ENCODE peak calls at places on chromosome 11, in ten cellular contexts. One of them, this sample, is unnamed.

GRCh38 chr11:64933213-64933934 is 2.3 kb downstream of the GPHA2 start:
- DNase-seq in activated CD8-positive, alpha-beta memory T cell treated with anti-CD3 and anti-CD28 coated beads, Interleukin-2, amount 50 U/mL, for 48 hours: no peak
- DNase-seq in EL: no peak
- DNase-seq in cardiac fibroblast: no peak
- DNase-seq in neuronal stem cell: no peak
- DNase-seq in cardiac muscle cell: no peak
- DNase-seq in stimulated activated naive CD4-positive, alpha-beta T cell: no peak
- DNase-seq in NCI-H1436 treated with DMSO at 0.1 percent for 48 hours: no peak
- DNase-seq in posterior vena cava: peak
- DNase-seq in stimulated activated CD4-positive, alpha-beta T cell treated with anti-CD3 and anti-CD28 coated beads, Interleukin-1b, Interleukin-23, amount 100 ng/mL, for 1 hour: no peak
- DNase-seq in this sample: no peak

GRCh38 chr11:66849501-66850234 is 6.4 kb downstream of the RCE1 start:
- DNase-seq in activated CD8-positive, alpha-beta memory T cell treated with anti-CD3 and anti-CD28 coated beads, Interleukin-2, amount 50 U/mL, for 48 hours: no peak
- DNase-seq in EL: no peak
- DNase-seq in cardiac fibroblast: no peak
- DNase-seq in neuronal stem cell: no peak
- DNase-seq in cardiac muscle cell: no peak
- DNase-seq in stimulated activated naive CD4-positive, alpha-beta T cell: no peak
- DNase-seq in NCI-H1436 treated with DMSO at 0.1 percent for 48 hours: no peak
- DNase-seq in posterior vena cava: peak
- DNase-seq in stimulated activated CD4-positive, alpha-beta T cell treated with anti-CD3 and anti-CD28 coated beads, Interleukin-1b, Interleukin-23, amount 100 ng/mL, for 1 hour: no peak
- DNase-seq in this sample: no peak

GRCh38 chr11:33606762-33607161 is 93.9 kb downstream of the C11orf91 start:
- DNase-seq in activated CD8-positive, alpha-beta memory T cell treated with anti-CD3 and anti-CD28 coated beads, Interleukin-2, amount 50 U/mL, for 48 hours: no peak
- DNase-seq in EL: peak
- DNase-seq in cardiac fibroblast: no peak
- DNase-seq in neuronal stem cell: no peak
- DNase-seq in cardiac muscle cell: no peak
- DNase-seq in stimulated activated naive CD4-positive, alpha-beta T cell: no peak
- DNase-seq in NCI-H1436 treated with DMSO at 0.1 percent for 48 hours: no peak
- DNase-seq in posterior vena cava: no peak
- DNase-seq in stimulated activated CD4-positive, alpha-beta T cell treated with anti-CD3 and anti-CD28 coated beads, Interleukin-1b, Interleukin-23, amount 100 ng/mL, for 1 hour: no peak
- DNase-seq in this sample: no peak

GRCh38 chr11:92050305-92050704 is 174.3 kb upstream of the FAT3 start:
- DNase-seq in activated CD8-positive, alpha-beta memory T cell treated with anti-CD3 and anti-CD28 coated beads, Interleukin-2, amount 50 U/mL, for 48 hours: no peak
- DNase-seq in EL: no peak
- DNase-seq in cardiac fibroblast: no peak
- DNase-seq in neuronal stem cell: no peak
- DNase-seq in cardiac muscle cell: no peak
- DNase-seq in stimulated activated naive CD4-positive, alpha-beta T cell: no peak
- DNase-seq in NCI-H1436 treated with DMSO at 0.1 percent for 48 hours: no peak
- DNase-seq in posterior vena cava: no peak
- DNase-seq in stimulated activated CD4-positive, alpha-beta T cell treated with anti-CD3 and anti-CD28 coated beads, Interleukin-1b, Interleukin-23, amount 100 ng/mL, for 1 hour: no peak
- DNase-seq in this sample: no peak

GRCh38 chr11:86954288-86955110 is 696 bp downstream of the FZD4 start:
- DNase-seq in activated CD8-positive, alpha-beta memory T cell treated with anti-CD3 and anti-CD28 coated beads, Interleukin-2, amount 50 U/mL, for 48 hours: no peak
- DNase-seq in EL: peak
- DNase-seq in cardiac fibroblast: no peak
- DNase-seq in neuronal stem cell: no peak
- DNase-seq in cardiac muscle cell: no peak
- DNase-seq in stimulated activated naive CD4-positive, alpha-beta T cell: no peak
- DNase-seq in NCI-H1436 treated with DMSO at 0.1 percent for 48 hours: no peak
- DNase-seq in posterior vena cava: no peak
- DNase-seq in stimulated activated CD4-positive, alpha-beta T cell treated with anti-CD3 and anti-CD28 coated beads, Interleukin-1b, Interleukin-23, amount 100 ng/mL, for 1 hour: no peak
- DNase-seq in this sample: peak

GRCh38 chr11:126310229-126310991 is 6.5 kb downstream of the DCPS start:
- DNase-seq in activated CD8-positive, alpha-beta memory T cell treated with anti-CD3 and anti-CD28 coated beads, Interleukin-2, amount 50 U/mL, for 48 hours: peak
- DNase-seq in EL: peak
- DNase-seq in cardiac fibroblast: peak
- DNase-seq in neuronal stem cell: peak
- DNase-seq in cardiac muscle cell: peak
- DNase-seq in stimulated activated naive CD4-positive, alpha-beta T cell: peak
- DNase-seq in NCI-H1436 treated with DMSO at 0.1 percent for 48 hours: no peak
- DNase-seq in posterior vena cava: peak
- DNase-seq in stimulated activated CD4-positive, alpha-beta T cell treated with anti-CD3 and anti-CD28 coated beads, Interleukin-1b, Interleukin-23, amount 100 ng/mL, for 1 hour: peak
- DNase-seq in this sample: peak

GRCh38 chr11:69009441-69010211 is 3.4 kb downstream of the MRGPRF start:
- DNase-seq in activated CD8-positive, alpha-beta memory T cell treated with anti-CD3 and anti-CD28 coated beads, Interleukin-2, amount 50 U/mL, for 48 hours: no peak
- DNase-seq in EL: no peak
- DNase-seq in cardiac fibroblast: no peak
- DNase-seq in neuronal stem cell: no peak
- DNase-seq in cardiac muscle cell: no peak
- DNase-seq in stimulated activated naive CD4-positive, alpha-beta T cell: no peak
- DNase-seq in NCI-H1436 treated with DMSO at 0.1 percent for 48 hours: no peak
- DNase-seq in posterior vena cava: peak
- DNase-seq in stimulated activated CD4-positive, alpha-beta T cell treated with anti-CD3 and anti-CD28 coated beads, Interleukin-1b, Interleukin-23, amount 100 ng/mL, for 1 hour: no peak
- DNase-seq in this sample: no peak

GRCh38 chr11:18243783-18244362 is 4.6 kb downstream of the SAA2 start:
- DNase-seq in activated CD8-positive, alpha-beta memory T cell treated with anti-CD3 and anti-CD28 coated beads, Interleukin-2, amount 50 U/mL, for 48 hours: peak
- DNase-seq in EL: peak
- DNase-seq in cardiac fibroblast: peak
- DNase-seq in neuronal stem cell: peak
- DNase-seq in cardiac muscle cell: peak
- DNase-seq in stimulated activated naive CD4-positive, alpha-beta T cell: peak
- DNase-seq in NCI-H1436 treated with DMSO at 0.1 percent for 48 hours: peak
- DNase-seq in posterior vena cava: no peak
- DNase-seq in stimulated activated CD4-positive, alpha-beta T cell treated with anti-CD3 and anti-CD28 coated beads, Interleukin-1b, Interleukin-23, amount 100 ng/mL, for 1 hour: no peak
- DNase-seq in this sample: no peak

GRCh38 chr11:77473001-77473800 is 693 bp downstream of the PAK1 start:
- DNase-seq in activated CD8-positive, alpha-beta memory T cell treated with anti-CD3 and anti-CD28 coated beads, Interleukin-2, amount 50 U/mL, for 48 hours: peak
- DNase-seq in EL: peak
- DNase-seq in cardiac fibroblast: no peak
- DNase-seq in neuronal stem cell: peak
- DNase-seq in cardiac muscle cell: peak
- DNase-seq in stimulated activated naive CD4-positive, alpha-beta T cell: peak
- DNase-seq in NCI-H1436 treated with DMSO at 0.1 percent for 48 hours: no peak
- DNase-seq in posterior vena cava: peak
- DNase-seq in stimulated activated CD4-positive, alpha-beta T cell treated with anti-CD3 and anti-CD28 coated beads, Interleukin-1b, Interleukin-23, amount 100 ng/mL, for 1 hour: peak
- DNase-seq in this sample: no peak

GRCh38 chr11:76788661-76789442 is 5.7 kb downstream of the TSKU start:
- DNase-seq in activated CD8-positive, alpha-beta memory T cell treated with anti-CD3 and anti-CD28 coated beads, Interleukin-2, amount 50 U/mL, for 48 hours: peak
- DNase-seq in EL: no peak
- DNase-seq in cardiac fibroblast: no peak
- DNase-seq in neuronal stem cell: no peak
- DNase-seq in cardiac muscle cell: no peak
- DNase-seq in stimulated activated naive CD4-positive, alpha-beta T cell: no peak
- DNase-seq in NCI-H1436 treated with DMSO at 0.1 percent for 48 hours: no peak
- DNase-seq in posterior vena cava: peak
- DNase-seq in stimulated activated CD4-positive, alpha-beta T cell treated with anti-CD3 and anti-CD28 coated beads, Interleukin-1b, Interleukin-23, amount 100 ng/mL, for 1 hour: no peak
- DNase-seq in this sample: no peak